ENCODE peak calls at places on chromosomes 7 and 10, in seven cellular contexts. M is neuronal stem cell; R is CD8-positive, alpha-beta memory T cell; L is left ventricle myocardium superior; V is neural progenitor cell; C is heart right ventricle; Q is activated CD8-positive, alpha-beta memory T cell treated with anti-CD3 and anti-CD28 coated beads for 4 hours. G is an unnamed sample.

GRCh38 chr10:133324198-133324792 is 12.4 kb downstream of the CALY start:
- DNase-seq in M (no peak), R (peak), L (peak), V (peak), C (peak), Q (no peak), G (no peak)

GRCh38 chr7:36280840-36281812 is 108.5 kb upstream of the ANLN start:
- DNase-seq in M (no peak), R (no peak), L (peak), V (peak), C (peak), Q (no peak), G (no peak)

GRCh38 chr10:61760943-61761824 is 98.5 kb downstream of the CABCOCO1 start:
- DNase-seq in M (no peak), R (no peak), L (no peak), V (no peak), C (no peak), Q (no peak), G (no peak)

GRCh38 chr7:37092548-37092947 is 356.1 kb downstream of the ELMO1 start:
- DNase-seq in M (no peak), R (no peak), L (no peak), V (no peak), C (no peak), Q (no peak), G (no peak)

GRCh38 chr10:110010076-110011069 is 2.6 kb downstream of the ADD3 start:
- DNase-seq in M (no peak), R (peak), L (no peak), V (no peak), C (no peak), Q (peak), G (no peak)

GRCh38 chr10:49627644-49628247 is 13.9 kb downstream of the CHAT start:
- DNase-seq in M (no peak), R (no peak), L (no peak), V (no peak), C (no peak), Q (no peak), G (no peak)

GRCh38 chr10:63666836-63667383 is 145.7 kb downstream of the REEP3 start:
- DNase-seq in M (no peak), R (no peak), L (no peak), V (no peak), C (no peak), Q (no peak), G (no peak)

GRCh38 chr10:58609525-58610150 is 97.0 kb downstream of the BICC1 start:
- DNase-seq in M (no peak), R (no peak), L (no peak), V (no peak), C (no peak), Q (no peak), G (no peak)

GRCh38 chr7:115110523-115110922 is 188.6 kb downstream of the MDFIC start:
- DNase-seq in M (no peak), R (no peak), L (no peak), V (no peak), C (no peak), Q (no peak), G (no peak)

GRCh38 chr7:92809397-92810241 is 26.8 kb downstream of the CDK6 start:
- DNase-seq in M (no peak), R (peak), L (no peak), V (peak), C (peak), Q (no peak), G (no peak)

GRCh38 chr10:84440781-84441180 is 112.4 kb downstream of the CCSER2 start:
- DNase-seq in M (no peak), R (no peak), L (no peak), V (no peak), C (no peak), Q (no peak), G (no peak)

GRCh38 chr7:75050501-75050900 is 23.1 kb downstream of the RCC1L start:
- DNase-seq in M (no peak), R (no peak), L (no peak), V (no peak), C (no peak), Q (no peak), G (no peak)

GRCh38 chr7:74312418-74313021 is 23.3 kb downstream of the CLIP2 start:
- DNase-seq in M (no peak), R (no peak), L (peak), V (no peak), C (no peak), Q (no peak), G (no peak)

GRCh38 chr10:34523017-34523767 is 291.9 kb downstream of the PARD3 start:
- DNase-seq in M (no peak), R (no peak), L (no peak), V (no peak), C (no peak), Q (no peak), G (no peak)

GRCh38 chr7:69429817-69430501 is 168.3 kb upstream of the AUTS2 start:
- DNase-seq in M (no peak), R (no peak), L (peak), V (peak), C (peak), Q (no peak), G (no peak)

GRCh38 chr10:50251309-50251850 is at the start of gene ASAH2:
- DNase-seq in M (no peak), R (no peak), L (no peak), V (no peak), C (no peak), Q (no peak), G (no peak)

GRCh38 chr10:59880976-59881510 is 25.3 kb downstream of the CCDC6 start:
- DNase-seq in M (no peak), R (peak), L (no peak), V (no peak), C (no peak), Q (peak), G (no peak)

GRCh38 chr10:104577861-104578480 is 63.1 kb upstream of the SORCS3 start:
- DNase-seq in M (no peak), R (no peak), L (no peak), V (peak), C (no peak), Q (no peak), G (no peak)

GRCh38 chr7:29510028-29510427 is 53.6 kb upstream of the PRR15 start:
- DNase-seq in M (no peak), R (no peak), L (no peak), V (no peak), C (no peak), Q (no peak), G (no peak)

GRCh38 chr7:151992375-151992774 is 33.1 kb upstream of the GALNT11 start:
- DNase-seq in M (peak), R (peak), L (peak), V (peak), C (peak), Q (no peak), G (peak)

GRCh38 chr10:8539056-8539455 is 484.6 kb downstream of the GATA3 start:
- DNase-seq in M (no peak), R (no peak), L (no peak), V (no peak), C (no peak), Q (no peak), G (no peak)

GRCh38 chr7:142508251-142508650 is 241.0 kb upstream of the PRSS1 start:
- DNase-seq in M (no peak), R (no peak), L (no peak), V (no peak), C (no peak), Q (no peak), G (no peak)

GRCh38 chr10:80855348-80855971 is 317.8 kb downstream of the SH2D4B start:
- DNase-seq in M (peak), R (no peak), L (no peak), V (peak), C (peak), Q (no peak), G (peak)

GRCh38 chr7:142803901-142804300 is 33.1 kb downstream of the PRSS2 start:
- DNase-seq in M (no peak), R (no peak), L (no peak), V (no peak), C (no peak), Q (no peak), G (no peak)

GRCh38 chr10:3757638-3758490 is 27.1 kb downstream of the KLF6 start:
- DNase-seq in M (no peak), R (peak), L (peak), V (no peak), C (no peak), Q (no peak), G (no peak)

GRCh38 chr10:25505466-25505865 is 330.7 kb downstream of the GPR158 start:
- DNase-seq in M (no peak), R (no peak), L (no peak), V (no peak), C (no peak), Q (no peak), G (no peak)

GRCh38 chr10:97534746-97535367 is 36.1 kb downstream of the UBTD1 start:
- DNase-seq in M (no peak), R (no peak), L (peak), V (peak), C (no peak), Q (no peak), G (no peak)

GRCh38 chr10:87861566-87861952 is 1.8 kb downstream of the KLLN start:
- DNase-seq in M (no peak), R (no peak), L (peak), V (peak), C (peak), Q (no peak), G (no peak)

GRCh38 chr7:105768898-105769507 is 107.4 kb downstream of the ATXN7L1 start:
- DNase-seq in M (no peak), R (no peak), L (no peak), V (no peak), C (no peak), Q (no peak), G (no peak)

GRCh38 chr10:105328441-105328840 is 687.4 kb downstream of the SORCS3 start:
- DNase-seq in M (no peak), R (no peak), L (no peak), V (no peak), C (no peak), Q (no peak), G (no peak)

GRCh38 chr10:8389630-8390029 is 335.1 kb downstream of the GATA3 start:
- DNase-seq in M (no peak), R (no peak), L (no peak), V (no peak), C (no peak), Q (no peak), G (no peak)

GRCh38 chr10:131271966-131272365 is 39.6 kb downstream of the TCERG1L start:
- DNase-seq in M (no peak), R (no peak), L (no peak), V (no peak), C (no peak), Q (no peak), G (no peak)

GRCh38 chr7:143931739-143932138 is 3.3 kb upstream of the OR2F2 start:
- DNase-seq in M (no peak), R (no peak), L (no peak), V (no peak), C (no peak), Q (no peak), G (no peak)

GRCh38 chr7:104973909-104974415 is 40.0 kb upstream of the KMT2E start:
- DNase-seq in M (no peak), R (no peak), L (no peak), V (no peak), C (no peak), Q (no peak), G (no peak)

G was measured in iPS DF 6.9.